ENCODE peak calls at places on chromosomes 3 and 15, in four cellular contexts. X is K562, U is SK-N-SH, K is H1. J is an unnamed sample.

GRCh38 chr3:42505849-42506410 is 3.5 kb downstream of the VIPR1 start:
- DNase-seq in U (no peak), X (no peak), K (no peak), J (peak)

GRCh38 chr3:98577178-98577895 is 16.1 kb downstream of the CPOX start:
- DNase-seq in X (no peak), U (no peak), K (no peak), J (no peak)

GRCh38 chr3:139506792-139507191 is 30.5 kb upstream of the RBP2 start:
- DNase-seq in X (no peak), U (no peak), K (no peak), J (no peak)

GRCh38 chr15:65286069-65286703 is 497 bp downstream of the PARP16 start:
- DNase-seq in X (no peak), K (no peak), U (no peak), J (peak)

GRCh38 chr3:50251220-50251619 is 15.2 kb downstream of the GNAI2 start:
- DNase-seq in X (peak), U (no peak), K (no peak), J (no peak)

GRCh38 chr3:52021869-52022268 is 26.2 kb upstream of the RPL29 start:
- DNase-seq in X (no peak), K (no peak), U (peak), J (no peak)

GRCh38 chr3:171841620-171842000 is 1.5 kb upstream of the TMEM212 start:
- DNase-seq in U (no peak), X (no peak), K (no peak), J (no peak)

GRCh38 chr15:76056931-76057330 is 2.9 kb upstream of the TMEM266 start:
- DNase-seq in X (no peak), K (no peak), U (no peak), J (no peak)

GRCh38 chr15:34813446-34814190 is 18.3 kb upstream of the ACTC1 start:
- DNase-seq in U (no peak), X (no peak), K (no peak), J (no peak)

GRCh38 chr3:186609247-186609868 is 3.5 kb upstream of the AHSG start:
- DNase-seq in K (no peak), X (no peak), U (no peak), J (no peak)

GRCh38 chr15:53978248-53978906 is at the start of gene UNC13C:
- DNase-seq in U (peak), X (no peak), K (peak), J (peak)

GRCh38 chr3:14797731-14798130 is 21.0 kb upstream of the FGD5 start:
- DNase-seq in U (no peak), X (no peak), K (no peak), J (no peak)

GRCh38 chr3:14799146-14799545 is 19.6 kb upstream of the FGD5 start:
- DNase-seq in K (no peak), U (no peak), X (no peak), J (no peak)

GRCh38 chr3:14795996-14796395 is 22.8 kb upstream of the FGD5 start:
- DNase-seq in U (no peak), K (no peak), X (no peak), J (no peak)

GRCh38 chr3:14798231-14798630 is 20.5 kb upstream of the FGD5 start:
- DNase-seq in K (no peak), U (no peak), X (no peak), J (no peak)

GRCh38 chr3:14796403-14797077 is 22.2 kb upstream of the FGD5 start:
- DNase-seq in U (no peak), K (no peak), X (no peak), J (no peak)
- TF ChIP-seq TEAD4 in U (no peak), K (no peak), X (no peak), J (no peak)

DNA sequence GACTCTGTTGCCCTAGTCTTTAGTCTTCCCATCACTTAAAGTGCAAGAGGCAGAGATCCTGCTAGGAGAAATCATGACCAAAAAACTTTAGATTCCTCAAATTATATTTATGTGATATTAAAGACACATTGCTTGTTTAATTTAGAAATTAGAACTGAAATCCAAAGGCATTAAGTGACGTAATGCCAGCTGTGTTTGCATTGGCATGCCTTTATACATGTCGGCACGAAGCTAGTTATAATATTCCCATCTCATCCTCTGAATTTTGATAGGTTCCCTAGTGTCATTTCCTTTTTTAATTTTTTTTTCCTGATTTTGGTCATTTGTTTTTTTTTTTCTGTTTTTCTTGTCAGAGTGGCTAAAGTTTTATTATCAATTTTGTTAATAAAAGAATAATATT is 203.5 kb upstream of the ZBTB20 start:
- DNase-seq in U (no peak), K (no peak), X (no peak), J (no peak)
- TF ChIP-seq TEAD4 in U (no peak), K (no peak), X (no peak), J (no peak)

DNA sequence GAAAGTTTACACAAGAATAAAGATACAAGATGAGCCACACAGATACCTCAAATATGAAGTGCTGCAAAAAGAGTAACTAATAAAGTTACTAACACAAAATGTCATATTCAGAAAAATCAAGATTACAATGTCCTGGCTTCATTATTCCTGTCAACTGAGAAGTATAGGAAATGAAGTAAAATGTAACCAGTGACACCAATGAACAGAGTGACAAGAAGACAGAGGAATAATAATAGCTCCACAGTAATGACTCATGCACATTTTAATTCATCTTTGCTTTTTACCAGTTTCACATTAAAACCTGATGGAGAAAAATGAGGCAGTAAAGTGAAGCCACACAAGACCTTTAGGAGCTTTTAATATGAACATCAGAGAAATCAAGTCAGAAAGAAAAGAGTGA is 214.1 kb downstream of the ZBBX start:
- DNase-seq in U (no peak), K (no peak), X (no peak), J (no peak)
- TF ChIP-seq TEAD4 in U (no peak), K (no peak), X (no peak), J (no peak)

DNA sequence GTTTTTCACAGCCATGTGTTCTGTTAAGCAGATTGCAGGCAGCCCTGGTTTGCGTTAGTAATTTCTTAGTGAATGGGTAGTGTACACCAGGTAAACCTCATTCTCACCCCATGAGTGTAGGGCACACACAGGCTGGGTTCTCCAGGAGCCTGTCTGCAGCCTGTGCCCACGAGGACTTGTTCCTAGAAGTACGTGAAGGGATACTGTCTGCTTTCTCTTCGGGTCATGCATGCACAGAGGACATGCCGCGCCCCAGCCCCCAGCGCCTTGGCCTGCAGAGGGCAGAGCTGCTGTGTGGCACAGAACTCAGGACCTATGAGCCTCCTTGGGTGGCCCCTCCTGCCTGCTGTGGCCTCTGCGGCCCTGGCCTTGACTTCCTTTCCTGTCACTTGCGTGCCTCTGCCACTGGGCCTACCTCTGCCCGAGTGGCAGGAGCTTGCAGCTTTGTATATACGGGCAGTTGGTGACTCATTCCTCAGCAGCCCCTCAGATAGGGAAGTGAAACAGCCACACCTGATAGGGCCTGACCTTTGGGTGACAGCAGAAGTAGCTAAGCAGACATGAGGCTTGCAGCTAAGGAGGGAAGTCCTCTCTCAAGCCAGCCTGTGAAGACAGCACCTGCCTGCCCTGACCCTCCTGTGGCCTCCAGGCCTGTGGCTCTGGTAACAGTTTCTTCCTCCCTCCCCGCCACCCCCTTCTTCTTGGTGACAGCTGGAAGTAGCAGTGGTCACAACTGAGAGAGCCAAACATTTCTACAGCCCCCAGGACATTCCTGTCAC is 19.5 kb downstream of the PPCDC start:
- DNase-seq in U (peak), K (no peak), X (peak), J (peak)
- TF ChIP-seq TEAD4 in U (no peak), K (no peak), X (no peak), J (no peak)

GRCh38 chr3:113242091-113242581 is 30.8 kb downstream of the BOC start:
- DNase-seq in K (no peak), U (no peak), X (no peak), J (no peak)
- TF ChIP-seq TEAD4 in K (no peak), U (no peak), X (no peak), J (no peak)

DNA sequence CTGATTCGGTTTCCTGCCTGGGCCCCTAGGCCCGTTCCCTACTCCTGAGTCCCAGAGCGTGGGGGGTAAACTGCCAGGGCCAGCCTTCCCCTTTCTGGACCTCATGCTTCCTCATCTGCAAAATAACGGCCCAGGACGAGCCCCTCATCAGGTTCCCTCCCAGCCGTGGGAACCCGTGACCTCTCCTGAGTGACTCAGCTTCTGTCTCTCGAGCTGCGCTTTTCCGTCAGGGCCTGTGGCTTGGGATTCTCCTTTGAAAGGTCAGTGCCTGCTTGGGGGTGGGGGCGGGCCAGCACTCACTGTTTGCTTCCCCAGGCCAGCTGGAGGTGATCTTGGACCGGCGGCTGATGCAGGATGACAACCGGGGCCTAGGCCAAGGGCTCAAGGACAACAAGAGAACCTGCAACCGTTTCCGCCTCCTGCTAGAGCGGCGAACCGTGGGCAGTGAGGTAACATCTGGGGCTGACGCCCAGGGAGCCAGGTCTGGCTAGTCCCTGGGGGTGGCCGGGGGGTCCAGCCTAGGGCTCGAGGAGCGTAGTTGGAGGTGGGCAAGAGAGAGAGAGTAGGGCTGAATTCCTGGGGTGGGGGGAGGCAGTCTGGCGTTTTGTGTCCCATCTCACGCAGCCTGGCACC is 12.8 kb downstream of the MAN2A2 start:
- DNase-seq in X (peak), K (no peak), U (no peak), J (no peak)
- TF ChIP-seq TEAD4 in X (peak), K (peak), U (no peak), J (no peak)

DNA sequence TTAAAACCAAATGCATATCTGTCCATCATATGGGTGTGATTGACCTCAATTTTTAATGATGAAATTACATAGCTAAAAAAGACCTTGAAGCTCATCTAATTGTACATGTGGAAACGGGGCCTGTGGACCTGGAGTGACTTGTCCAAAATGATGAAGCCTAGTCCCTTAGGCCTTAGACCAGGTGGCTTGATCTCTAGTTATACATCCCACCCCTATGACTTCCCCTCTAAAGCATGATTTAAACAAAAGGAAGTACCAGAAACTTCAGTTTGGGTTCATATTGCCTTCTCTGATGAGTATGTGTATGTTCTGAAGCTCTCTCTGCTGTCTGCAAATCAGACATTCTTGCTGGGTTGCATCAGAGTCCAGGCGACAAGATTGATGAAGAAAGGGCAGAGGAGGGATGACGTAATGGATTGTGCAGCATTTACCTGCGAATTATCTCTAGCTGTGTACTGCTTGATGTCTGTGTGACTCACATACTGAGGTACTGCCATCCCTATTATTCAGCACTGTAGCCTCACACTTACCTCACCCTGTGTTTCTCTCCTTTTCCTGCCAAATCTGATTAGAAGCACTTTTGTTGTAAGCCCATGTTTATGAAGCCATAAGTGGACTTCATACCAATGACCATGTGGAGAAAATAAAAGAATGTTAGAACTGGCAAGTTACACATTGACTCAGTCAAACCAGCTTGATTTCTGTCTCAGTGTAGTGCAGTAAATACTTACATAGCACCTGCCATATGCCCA is 111.5 kb downstream of the FILIP1L start:
- DNase-seq in X (no peak), K (no peak), U (no peak), J (no peak)
- TF ChIP-seq TEAD4 in X (no peak), K (no peak), U (peak), J (no peak)

GRCh38 chr3:194401346-194401745 is 2.3 kb upstream of the GP5 start:
- DNase-seq in K (no peak), U (no peak), X (no peak), J (no peak)

GRCh38 chr3:194405756-194406155 is 6.7 kb upstream of the GP5 start:
- DNase-seq in K (no peak), U (no peak), X (no peak), J (no peak)

GRCh38 chr3:194401815-194402461 is 2.9 kb upstream of the GP5 start:
- DNase-seq in X (no peak), K (no peak), U (no peak), J (no peak)

GRCh38 chr3:194407423-194407822 is 8.4 kb upstream of the GP5 start:
- DNase-seq in X (no peak), K (no peak), U (no peak), J (no peak)

GRCh38 chr3:194404365-194405140 is 5.5 kb upstream of the GP5 start:
- DNase-seq in X (no peak), U (no peak), K (no peak), J (no peak)
- TF ChIP-seq TEAD4 in X (no peak), U (no peak), K (no peak), J (no peak)

GRCh38 chr15:75016431-75016830 is 7.0 kb upstream of the PPCDC start:
- DNase-seq in K (no peak), X (no peak), U (no peak), J (no peak)
- TF ChIP-seq TEAD4 in K (no peak), X (no peak), U (no peak), J (no peak)

DNA sequence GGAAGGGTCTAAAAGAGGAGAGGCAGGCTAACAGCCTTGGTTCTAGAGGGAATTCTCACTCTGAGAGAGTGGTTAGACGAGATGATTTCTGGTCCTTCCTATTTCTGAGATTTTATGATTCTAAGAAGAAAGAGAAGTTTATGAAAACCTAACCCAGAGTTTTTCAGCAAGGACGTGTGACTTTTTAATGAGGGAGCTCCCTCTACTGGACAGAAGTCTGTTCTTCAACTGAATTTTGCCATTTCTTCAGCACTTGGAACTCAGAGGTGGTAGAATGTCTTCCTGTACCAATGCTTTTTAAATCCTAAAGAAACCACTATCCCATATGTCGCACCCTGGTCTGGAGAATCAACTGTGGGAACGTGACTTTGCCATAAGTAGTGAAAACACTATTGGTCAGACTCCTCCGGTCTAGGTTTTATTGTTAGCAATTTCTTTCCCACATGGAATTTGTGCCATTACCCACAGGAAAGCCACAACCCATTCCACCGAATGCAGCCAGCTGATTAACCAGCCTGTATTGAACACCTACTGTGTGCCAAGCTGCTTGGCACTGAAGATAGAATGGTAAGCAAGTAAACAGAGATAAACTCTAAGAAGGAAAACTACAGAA is 199.5 kb upstream of the LMCD1 start:
- DNase-seq in X (peak), U (peak), K (no peak), J (no peak)
- TF ChIP-seq TEAD4 in X (no peak), U (no peak), K (no peak), J (no peak)

J was measured in WTC11.